ENCODE peak calls at places on chromosomes 4 and X, in six cellular contexts. J, H, W, Z, U and A are unnamed samples.

GRCh38 chr4:58760100-58760499 is 1649.9 kb upstream of the IGFBP7 start:
- DNase-seq in U (no peak), J (no peak), W (no peak), Z (no peak), H (no peak), A (no peak)

GRCh38 chrX:130566028-130566683 is 164.4 kb downstream of the RBMX2 start:
- DNase-seq in H (no peak), Z (no peak), W (no peak), J (no peak), U (no peak), A (peak; percentile 41)

GRCh38 chr4:6272863-6273660 is 3.4 kb downstream of the WFS1 start:
- DNase-seq in H (peak; percentile 88), J (no peak), U (no peak), Z (no peak), W (peak; percentile 85), A (peak; percentile 56)

GRCh38 chr4:47486306-47486705 is 1.2 kb downstream of the ATP10D start:
- DNase-seq in W (peak; percentile 29), J (no peak), H (no peak), U (no peak), Z (no peak), A (no peak)

GRCh38 chrX:105567046-105567445 is 255.3 kb upstream of the NRK start:
- DNase-seq in Z (no peak), H (no peak), U (no peak), J (no peak), W (no peak), A (no peak)

GRCh38 chr4:6586715-6587325 is 11.8 kb downstream of the MAN2B2 start:
- DNase-seq in Z (no peak), H (no peak), U (no peak), J (no peak), W (no peak), A (no peak)

GRCh38 chr4:25312496-25313193 is at the start of gene ZCCHC4:
- DNase-seq in J (peak; percentile 86), Z (peak; percentile 90), H (peak; percentile 90), U (peak; percentile 84), W (peak; percentile 91), A (peak; percentile 92)

GRCh38 chrX:110477593-110478228 is 119.1 kb downstream of the RTL9 start:
- DNase-seq in J (no peak), Z (no peak), H (no peak), U (no peak), W (no peak), A (peak; percentile 2)

GRCh38 chr4:74546020-74546419 is 101.1 kb downstream of the AREG start:
- DNase-seq in U (no peak), W (peak; percentile 68), J (no peak), Z (no peak), H (no peak), A (no peak)

DNA sequence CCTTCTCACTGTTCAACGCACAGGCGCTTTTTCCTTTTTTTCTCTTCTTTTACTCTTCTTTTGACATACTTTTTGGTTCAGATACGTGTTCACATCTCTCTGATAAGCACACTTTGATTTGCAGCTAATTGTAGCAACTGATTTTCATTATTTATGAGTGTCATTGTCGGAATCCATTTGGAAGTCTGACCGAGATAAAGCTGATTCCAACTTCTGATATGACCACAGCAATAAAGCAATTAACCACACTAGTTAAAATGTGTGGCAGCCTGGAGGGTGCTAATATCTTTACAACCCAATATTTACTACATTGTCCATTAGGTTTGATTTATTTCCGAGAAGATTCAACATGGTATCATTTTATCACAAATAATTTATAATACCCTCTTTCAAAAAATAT is 101.8 kb downstream of the TENM3 start:
- DNase-seq in H (no peak), W (no peak), J (no peak), U (no peak), Z (no peak), A (no peak)
- H2BK15ac ChIP-seq in H (no peak overlapping the region), W (no peak overlapping the region), J (no peak overlapping the region), U (no peak overlapping the region), Z (no peak overlapping the region), A (no peak overlapping the region)

GRCh38 chr4:2823301-2823670 is 20.4 kb upstream of the ADD1 start:
- DNase-seq in J (no peak), U (no peak), H (no peak), W (no peak), Z (no peak), A (no peak)
- H2BK15ac ChIP-seq in J (no peak overlapping the region), U (no peak overlapping the region), H (no peak overlapping the region), W (no peak overlapping the region), Z (no peak overlapping the region), A (no peak overlapping the region)

GRCh38 chr4:16775411-16776154 is 122.9 kb downstream of the LDB2 start:
- DNase-seq in H (no peak), J (no peak), W (no peak), U (no peak), Z (no peak), A (no peak)

GRCh38 chr4:16779028-16779675 is 119.3 kb downstream of the LDB2 start:
- DNase-seq in H (peak; percentile 55), Z (no peak), U (no peak), W (no peak), J (no peak), A (no peak)

GRCh38 chr4:16772366-16772850 is 126.0 kb downstream of the LDB2 start:
- DNase-seq in H (peak; percentile 63), U (no peak), Z (no peak), J (no peak), W (no peak), A (no peak)

GRCh38 chr4:16783119-16783518 is 115.3 kb downstream of the LDB2 start:
- DNase-seq in W (peak; percentile 75), Z (no peak), U (no peak), H (peak; percentile 32), J (peak; percentile 37), A (peak; percentile 49)

DNA sequence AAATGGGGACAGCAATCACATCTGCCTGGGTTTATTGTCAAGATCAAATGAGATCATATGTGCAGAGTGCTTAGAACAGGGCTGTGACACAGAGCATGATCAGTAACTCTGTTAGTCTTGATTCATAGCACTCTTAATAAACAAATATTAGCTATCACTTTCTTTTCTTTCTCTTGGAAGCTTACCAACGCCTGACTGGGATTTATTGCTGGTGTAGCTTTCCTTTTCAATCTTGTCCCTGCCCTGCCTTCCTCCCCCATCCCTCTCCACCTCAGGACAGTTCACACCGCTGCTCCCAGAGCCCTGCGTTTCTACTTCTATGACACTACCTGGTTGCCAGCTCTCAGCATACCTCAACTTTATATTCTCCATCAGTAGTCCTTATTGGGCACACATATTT is 120.7 kb downstream of the LDB2 start:
- DNase-seq in H (peak; percentile 30), U (no peak), J (no peak), W (no peak), Z (no peak), A (no peak)
- H2BK15ac ChIP-seq in H (no peak overlapping the region), U (no peak overlapping the region), J (no peak overlapping the region), W (no peak overlapping the region), Z (no peak overlapping the region), A (no peak overlapping the region)

GRCh38 chr4:144204431-144204830 is 63.9 kb upstream of the GYPA start:
- DNase-seq in U (no peak), J (no peak), W (no peak), Z (no peak), H (no peak), A (no peak)

GRCh38 chr4:144202091-144202490 is 61.6 kb upstream of the GYPA start:
- DNase-seq in Z (no peak), W (no peak), J (no peak), H (no peak), U (no peak), A (no peak)

GRCh38 chr4:144209491-144209890 is 69.0 kb upstream of the GYPA start:
- DNase-seq in J (no peak), H (no peak), W (no peak), U (no peak), Z (no peak), A (peak; percentile 91)

GRCh38 chr4:144208074-144208473 is 67.6 kb upstream of the GYPA start:
- DNase-seq in Z (no peak), H (no peak), J (no peak), W (no peak), U (no peak), A (no peak)
- H2BK15ac ChIP-seq in Z (no peak overlapping the region), H (no peak overlapping the region), J (no peak overlapping the region), W (no peak overlapping the region), U (no peak overlapping the region), A (no peak overlapping the region)

GRCh38 chrX:43961699-43962098 is 11.5 kb downstream of the NDP start:
- DNase-seq in J (no peak), Z (no peak), H (no peak), W (no peak), U (no peak), A (no peak)
- H2BK15ac ChIP-seq in J (no peak overlapping the region), Z (no peak overlapping the region), H (no peak overlapping the region), W (no peak overlapping the region), U (no peak overlapping the region), A (no peak overlapping the region)

GRCh38 chr4:176422511-176422910 is 102.7 kb downstream of the SPCS3 start:
- DNase-seq in W (no peak), H (no peak), J (no peak), Z (no peak), U (no peak), A (no peak)
- H2BK15ac ChIP-seq in W (no peak overlapping the region), H (peak overlapping the region; percentile 54), J (no peak overlapping the region), Z (no peak overlapping the region), U (no peak overlapping the region), A (no peak overlapping the region)

GRCh38 chr4:56181140-56181950 is 205.9 kb downstream of the AASDH start:
- DNase-seq in J (no peak), H (no peak), Z (no peak), U (no peak), W (no peak), A (peak; percentile 64)
- H2BK15ac ChIP-seq in J (no peak overlapping the region), H (no peak overlapping the region), Z (no peak overlapping the region), U (no peak overlapping the region), W (no peak overlapping the region), A (no peak overlapping the region)

GRCh38 chr4:122170775-122171174 is 18.6 kb downstream of the BLTP1 start:
- DNase-seq in Z (no peak), H (no peak), U (no peak), W (no peak), J (no peak), A (no peak)
- H2BK15ac ChIP-seq in Z (no peak overlapping the region), H (no peak overlapping the region), U (no peak overlapping the region), W (no peak overlapping the region), J (no peak overlapping the region), A (no peak overlapping the region)